ENCODE peak calls at places on chromosomes 13 and 19, in four cellular contexts. C is astrocyte of the cerebellum; O is activated CD4-positive, alpha-beta T cell treated with anti-CD3 and anti-CD28 coated beads for 1 hour; K is PC-3. A is an unnamed sample.

GRCh38 chr13:28623782-28624706 is 34.9 kb upstream of the POMP start:
- DNase-seq in C (no peak), O (no peak), K (no peak), A (no peak)

GRCh38 chr13:27450921-27451461 is 627 bp upstream of the MTIF3 start:
- DNase-seq in C (no peak), O (peak), K (peak), A (no peak)

GRCh38 chr13:49821216-49821820 is 28.8 kb upstream of the KPNA3 start:
- DNase-seq in C (no peak), O (no peak), K (no peak), A (no peak)

GRCh38 chr19:9721861-9722260 is 46.7 kb downstream of the ZNF846 start:
- DNase-seq in C (no peak), O (no peak), K (no peak), A (no peak)

GRCh38 chr19:55370305-55370988 is at the start of gene IL11:
- DNase-seq in C (no peak), O (no peak), K (peak), A (no peak)

GRCh38 chr19:1989513-1990229 is 25.8 kb downstream of the BTBD2 start:
- DNase-seq in C (no peak), O (no peak), K (no peak), A (no peak)

GRCh38 chr13:110137677-110138008 is 169.3 kb downstream of the COL4A1 start:
- DNase-seq in C (no peak), O (no peak), K (peak), A (no peak)

GRCh38 chr19:44657211-44657921 is 13.7 kb downstream of the PVR start:
- DNase-seq in C (no peak), O (peak), K (peak), A (no peak)

GRCh38 chr19:50553134-50553703 is 15.0 kb downstream of the LRRC4B start:
- DNase-seq in C (no peak), O (no peak), K (no peak), A (no peak)

GRCh38 chr19:47097396-47098217 is 16.0 kb downstream of the ZC3H4 start:
- DNase-seq in C (no peak), O (no peak), K (no peak), A (no peak)

GRCh38 chr19:38434549-38435051 is 1.1 kb downstream of the RYR1 start:
- DNase-seq in C (no peak), O (no peak), K (no peak), A (no peak)

GRCh38 chr19:19488041-19488874 is 27.1 kb downstream of the TSSK6 start:
- DNase-seq in C (no peak), O (no peak), K (no peak), A (no peak)

GRCh38 chr19:4534836-4535658 is at the start of gene PLIN5:
- DNase-seq in C (no peak), O (peak), K (peak), A (no peak)

GRCh38 chr19:901216-902092 is 8.2 kb downstream of the RNU6-9 start:
- DNase-seq in C (no peak), O (no peak), K (no peak), A (no peak)

GRCh38 chr19:37932985-37933953 is 26.3 kb downstream of the SIPA1L3 start:
- DNase-seq in C (no peak), O (no peak), K (peak), A (no peak)

GRCh38 chr13:20525601-20526544 is at the start of gene CRYL1:
- DNase-seq in C (no peak), O (peak), K (peak), A (no peak)

GRCh38 chr13:82560889-82561288 is 1321.4 kb downstream of the SLITRK1 start:
- DNase-seq in C (no peak), O (no peak), K (no peak), A (no peak)

GRCh38 chr13:64819081-64819480 is 2411.1 kb downstream of the PCDH9 start:
- DNase-seq in C (no peak), O (no peak), K (no peak), A (no peak)

GRCh38 chr19:33763661-33764343 is 32.9 kb upstream of the KCTD15 start:
- DNase-seq in C (no peak), O (no peak), K (no peak), A (no peak)

GRCh38 chr19:2438178-2438577 is 10.8 kb upstream of the TIMM13 start:
- DNase-seq in C (no peak), O (no peak), K (no peak), A (no peak)

GRCh38 chr13:27624071-27624470 is 2.4 kb downstream of the POLR1D start:
- DNase-seq in C (no peak), O (no peak), K (no peak), A (no peak)

GRCh38 chr19:41868120-41868988 is 8.3 kb downstream of the RPS19 start:
- DNase-seq in C (no peak), O (no peak), K (no peak), A (no peak)

GRCh38 chr19:16297575-16298178 is 26.9 kb upstream of the KLF2 start:
- DNase-seq in C (no peak), O (no peak), K (peak), A (no peak)

GRCh38 chr19:30391554-30392551 is 19.7 kb downstream of the ZNF536 start:
- DNase-seq in C (peak), O (no peak), K (no peak), A (no peak)

GRCh38 chr19:17538684-17539287 is 16.7 kb upstream of the COLGALT1 start:
- DNase-seq in C (no peak), O (no peak), K (peak), A (no peak)

GRCh38 chr19:19371056-19371455 is 34.4 kb upstream of the GATAD2A start:
- DNase-seq in C (no peak), O (no peak), K (peak), A (no peak)

GRCh38 chr13:50594276-50594970 is 249.1 kb downstream of the DLEU7 start:
- DNase-seq in C (no peak), O (no peak), K (no peak), A (no peak)

GRCh38 chr19:1055886-1056620 is 10.9 kb upstream of the ARHGAP45 start:
- DNase-seq in C (no peak), O (no peak), K (no peak), A (no peak)

GRCh38 chr19:1428738-1429391 is 9.3 kb upstream of the RPS15 start:
- DNase-seq in C (no peak), O (no peak), K (no peak), A (no peak)

GRCh38 chr19:18605546-18606280 is 886 bp downstream of the CRLF1 start:
- DNase-seq in C (no peak), O (no peak), K (no peak), A (no peak)

GRCh38 chr19:39645800-39646411 is 9.8 kb upstream of the LGALS16 start:
- DNase-seq in C (peak), O (no peak), K (peak), A (no peak)

GRCh38 chr13:71459708-71460107 is 407.3 kb downstream of the DACH1 start:
- DNase-seq in C (no peak), O (no peak), K (no peak), A (no peak)

A was measured in non-pigmented ciliary epithelial cell.